ENCODE peak calls at places on chromosomes 4 and X, in six cellular contexts. T, V, U, N, Q and E are unnamed samples.
A peak's percentile ranks its signal among the peaks of the same experiment; 100 is the strongest.

GRCh38 chrX:136953867-136954787 is 73.6 kb upstream of the RBMX start:
- DNase-seq in T (peak; percentile 2), Q (peak; percentile 37), N (peak; percentile 62), V (peak; percentile 45), U (peak; percentile 57), E (peak; percentile 39)

GRCh38 chr4:1570291-1571164 is 113.6 kb downstream of the FAM53A start:
- DNase-seq in N (no peak), V (no peak), U (no peak), Q (no peak), T (no peak), E (no peak)

GRCh38 chr4:42965326-42965725 is 72.8 kb downstream of the GRXCR1 start:
- DNase-seq in T (no peak), N (no peak), V (no peak), Q (no peak), U (no peak), E (no peak)

GRCh38 chr4:140764785-140765392 is 8.7 kb upstream of the TBC1D9 start:
- DNase-seq in U (no peak), Q (no peak), V (no peak), T (no peak), N (no peak), E (peak; percentile 5)

GRCh38 chr4:100061835-100062234 is 111.8 kb upstream of the H2AZ1 start:
- DNase-seq in Q (no peak), N (no peak), T (no peak), U (no peak), V (no peak), E (no peak)

GRCh38 chr4:95232358-95233156 is 316.2 kb downstream of the UNC5C start:
- DNase-seq in V (no peak), T (no peak), U (no peak), Q (no peak), N (no peak), E (no peak)

GRCh38 chrX:112247714-112248113 is 165.1 kb upstream of the TRPC5 start:
- DNase-seq in V (no peak), T (no peak), Q (no peak), N (no peak), U (no peak), E (no peak)

GRCh38 chr4:112521123-112522116 is 5.4 kb upstream of the NEUROG2 start:
- DNase-seq in T (no peak), V (peak; percentile 61), Q (no peak), N (peak; percentile 19), U (no peak), E (no peak)

GRCh38 chrX:150813922-150814321 is 84.5 kb downstream of the CD99L2 start:
- DNase-seq in U (no peak), N (no peak), T (no peak), Q (no peak), V (no peak), E (no peak)

GRCh38 chr4:117941611-117942010 is 92.7 kb upstream of the NDST3 start:
- DNase-seq in U (no peak), Q (no peak), V (peak; percentile 27), N (no peak), T (no peak), E (no peak)

GRCh38 chr4:24753519-24753918 is 41.9 kb upstream of the SOD3 start:
- DNase-seq in Q (no peak), V (no peak), T (no peak), U (no peak), N (no peak), E (no peak)

GRCh38 chrX:42495139-42495538 is 282.8 kb downstream of the PPP1R2C start:
- DNase-seq in Q (no peak), U (peak; percentile 80), V (no peak), T (no peak), N (no peak), E (no peak)

GRCh38 chr4:136900706-136901105 is 631.6 kb downstream of the PCDH18 start:
- DNase-seq in V (no peak), N (no peak), Q (no peak), U (no peak), T (no peak), E (peak; percentile 40)

GRCh38 chr4:76504613-76505465 is 69.8 kb downstream of the SHROOM3 start:
- DNase-seq in U (peak; percentile 20), N (peak; percentile 9), Q (peak; percentile 39), T (no peak), V (no peak), E (no peak)

GRCh38 chr4:8303485-8304281 is 34.1 kb downstream of the HTRA3 start:
- DNase-seq in U (no peak), T (no peak), Q (peak; percentile 76), N (no peak), V (no peak), E (peak; percentile 70)

GRCh38 chr4:73676881-73677323 is 56.7 kb upstream of the RASSF6 start:
- DNase-seq in Q (no peak), U (peak; percentile 87), T (no peak), V (no peak), N (no peak), E (no peak)

GRCh38 chr4:109441858-109442480 is 8.4 kb downstream of the SEC24B start:
- DNase-seq in T (no peak), V (no peak), Q (no peak), N (no peak), U (no peak), E (no peak)

GRCh38 chr4:122481766-122482405 is 25.4 kb upstream of the IL2 start:
- DNase-seq in Q (no peak), T (no peak), V (no peak), U (no peak), N (no peak), E (no peak)

GRCh38 chrX:136030357-136031225 is 45.4 kb downstream of the SLC9A6 start:
- DNase-seq in Q (no peak), N (no peak), T (no peak), V (no peak), U (no peak), E (no peak)

GRCh38 chrX:153848325-153848724 is 18.0 kb upstream of the PDZD4 start:
- DNase-seq in T (no peak), Q (no peak), U (no peak), N (no peak), V (no peak), E (no peak)

GRCh38 chr4:7976634-7977033 is 37.0 kb upstream of the AFAP1 start:
- DNase-seq in Q (no peak), U (no peak), T (no peak), N (no peak), V (no peak), E (no peak)

GRCh38 chrX:135985974-135986312 is 708 bp downstream of the SLC9A6 start:
- DNase-seq in U (no peak), V (no peak), Q (peak; percentile 9), T (no peak), N (no peak), E (no peak)

GRCh38 chrX:149504226-149504914 is 736 bp downstream of the IDS start:
- DNase-seq in Q (peak; percentile 37), V (no peak), T (no peak), N (peak; percentile 78), U (peak; percentile 74), E (no peak)

GRCh38 chr4:86755388-86755787 is 93.8 kb downstream of the SLC10A6 start:
- DNase-seq in V (no peak), T (no peak), N (no peak), U (no peak), Q (no peak), E (no peak)

GRCh38 chrX:17412692-17413091 is 37.7 kb downstream of the NHS start:
- DNase-seq in V (no peak), N (no peak), T (no peak), U (no peak), Q (no peak), E (no peak)